ENCODE peak calls at places on chromosomes 6 and 20, in five cellular contexts. U is myocyte, T is NCI-H1092, Y is HCEC 1CT, V is glutamatergic neuron. G is an unnamed sample.

GRCh38 chr20:60559462-60559861 is 601.2 kb downstream of the CDH26 start:
- DNase-seq in T (no peak), Y (no peak), V (no peak), U (no peak), G (no peak)

GRCh38 chr20:19647992-19648391 is 110.1 kb upstream of the RIN2 start:
- DNase-seq in U (no peak), V (no peak), T (no peak), Y (no peak), G (no peak)

GRCh38 chr6:2957696-2958330 is 13.6 kb downstream of the SERPINB6 start:
- DNase-seq in U (no peak), V (no peak), T (no peak), Y (no peak), G (no peak)

GRCh38 chr6:137970368-137970767 is 103.3 kb downstream of the TNFAIP3 start:
- DNase-seq in Y (no peak), V (no peak), T (no peak), U (no peak), G (no peak)

GRCh38 chr20:38723982-38724602 is at the start of gene SLC32A1:
- DNase-seq in U (no peak), V (peak), T (no peak), Y (no peak), G (no peak)

GRCh38 chr6:132734694-132735236 is 20.9 kb upstream of the VNN1 start:
- DNase-seq in Y (peak), V (no peak), U (no peak), T (no peak), G (no peak)

GRCh38 chr6:9417400-9417799 is 982.1 kb upstream of the SLC35B3 start:
- DNase-seq in Y (no peak), U (no peak), V (no peak), T (no peak), G (no peak)

GRCh38 chr20:35332540-35333200 is 40.4 kb upstream of the FAM83C start:
- DNase-seq in V (no peak), Y (no peak), U (no peak), T (no peak), G (no peak)

GRCh38 chr20:50719328-50719727 is 12.1 kb upstream of the PARD6B start:
- DNase-seq in Y (no peak), U (no peak), T (no peak), V (no peak), G (no peak)